ENCODE peak calls at places on chromosomes 1 and 21, in nine cellular contexts. One of them, this sample, is unnamed.
A peak's percentile ranks its signal among the peaks of the same experiment; 100 is the strongest.

GRCh38 chr1:151858030-151858746 is 4.7 kb upstream of the THEM5 start:
- DNase-seq in A549: no peak
- DNase-seq in heart left ventricle: no peak
- DNase-seq in lower lobe of right lung: no peak
- DNase-seq in spleen: no peak
- DNase-seq in SK-N-SH: no peak
- DNase-seq in upper lobe of right lung: no peak
- DNase-seq in CD8-positive, alpha-beta T cell: no peak
- DNase-seq in effector memory CD4-positive, alpha-beta T cell: no peak
- DNase-seq in this sample: no peak

GRCh38 chr1:232904131-232904530 is 46.3 kb upstream of the NTPCR start:
- DNase-seq in CD8-positive, alpha-beta T cell: no peak
- DNase-seq in spleen: no peak
- DNase-seq in lower lobe of right lung: no peak
- DNase-seq in effector memory CD4-positive, alpha-beta T cell: no peak
- DNase-seq in A549: no peak
- DNase-seq in heart left ventricle: no peak
- DNase-seq in SK-N-SH: no peak
- DNase-seq in upper lobe of right lung: no peak
- DNase-seq in this sample: no peak

GRCh38 chr21:36847189-36847588 is 119.3 kb downstream of the HLCS start:
- DNase-seq in SK-N-SH: no peak
- DNase-seq in spleen: no peak
- DNase-seq in CD8-positive, alpha-beta T cell: no peak
- DNase-seq in effector memory CD4-positive, alpha-beta T cell: no peak
- DNase-seq in A549: peak; percentile 62
- DNase-seq in heart left ventricle: no peak
- DNase-seq in lower lobe of right lung: no peak
- DNase-seq in upper lobe of right lung: no peak
- DNase-seq in this sample: no peak

GRCh38 chr1:214021321-214021720 is 33.5 kb downstream of the PROX1 start:
- DNase-seq in A549: no peak
- DNase-seq in effector memory CD4-positive, alpha-beta T cell: no peak
- DNase-seq in upper lobe of right lung: no peak
- DNase-seq in spleen: no peak
- DNase-seq in CD8-positive, alpha-beta T cell: no peak
- DNase-seq in lower lobe of right lung: no peak
- DNase-seq in heart left ventricle: no peak
- DNase-seq in SK-N-SH: no peak
- DNase-seq in this sample: no peak

GRCh38 chr1:59016390-59016789 is 232.5 kb upstream of the JUN start:
- DNase-seq in CD8-positive, alpha-beta T cell: no peak
- DNase-seq in A549: no peak
- DNase-seq in upper lobe of right lung: no peak
- DNase-seq in lower lobe of right lung: no peak
- DNase-seq in heart left ventricle: no peak
- DNase-seq in spleen: no peak
- DNase-seq in SK-N-SH: no peak
- DNase-seq in effector memory CD4-positive, alpha-beta T cell: no peak
- DNase-seq in this sample: no peak

GRCh38 chr1:182264187-182264586 is 127.4 kb downstream of the GLUL start:
- DNase-seq in A549: no peak
- DNase-seq in lower lobe of right lung: no peak
- DNase-seq in SK-N-SH: no peak
- DNase-seq in effector memory CD4-positive, alpha-beta T cell: no peak
- DNase-seq in CD8-positive, alpha-beta T cell: no peak
- DNase-seq in spleen: no peak
- DNase-seq in upper lobe of right lung: no peak
- DNase-seq in heart left ventricle: no peak
- DNase-seq in this sample: no peak

GRCh38 chr1:47565676-47566075 is 127.8 kb downstream of the FOXD2 start:
- DNase-seq in lower lobe of right lung: no peak
- DNase-seq in spleen: peak; percentile 61
- DNase-seq in CD8-positive, alpha-beta T cell: no peak
- DNase-seq in effector memory CD4-positive, alpha-beta T cell: no peak
- DNase-seq in heart left ventricle: no peak
- DNase-seq in A549: no peak
- DNase-seq in SK-N-SH: no peak
- DNase-seq in upper lobe of right lung: no peak
- DNase-seq in this sample: no peak

GRCh38 chr1:11526071-11526895 is 47.3 kb downstream of the DISP3 start:
- DNase-seq in heart left ventricle: no peak
- DNase-seq in SK-N-SH: no peak
- DNase-seq in upper lobe of right lung: peak; percentile 52
- DNase-seq in A549: no peak
- DNase-seq in lower lobe of right lung: no peak
- DNase-seq in spleen: no peak
- DNase-seq in effector memory CD4-positive, alpha-beta T cell: no peak
- DNase-seq in CD8-positive, alpha-beta T cell: no peak
- DNase-seq in this sample: no peak

GRCh38 chr1:163561570-163562295 is 240.0 kb downstream of the NUF2 start:
- DNase-seq in lower lobe of right lung: no peak
- DNase-seq in CD8-positive, alpha-beta T cell: no peak
- DNase-seq in upper lobe of right lung: no peak
- DNase-seq in effector memory CD4-positive, alpha-beta T cell: no peak
- DNase-seq in A549: peak; percentile 8
- DNase-seq in SK-N-SH: peak; percentile 10
- DNase-seq in heart left ventricle: no peak
- DNase-seq in spleen: no peak
- DNase-seq in this sample: no peak

GRCh38 chr1:161473363-161473762 is 31.9 kb upstream of the FCGR2A start:
- DNase-seq in lower lobe of right lung: no peak
- DNase-seq in A549: peak; percentile 56
- DNase-seq in SK-N-SH: no peak
- DNase-seq in heart left ventricle: no peak
- DNase-seq in upper lobe of right lung: no peak
- DNase-seq in spleen: no peak
- DNase-seq in effector memory CD4-positive, alpha-beta T cell: no peak
- DNase-seq in CD8-positive, alpha-beta T cell: no peak
- DNase-seq in this sample: no peak

GRCh38 chr1:55547441-55547840 is 332.3 kb upstream of the USP24 start:
- DNase-seq in lower lobe of right lung: no peak
- DNase-seq in effector memory CD4-positive, alpha-beta T cell: no peak
- DNase-seq in heart left ventricle: no peak
- DNase-seq in CD8-positive, alpha-beta T cell: no peak
- DNase-seq in spleen: no peak
- DNase-seq in upper lobe of right lung: no peak
- DNase-seq in SK-N-SH: no peak
- DNase-seq in A549: no peak
- DNase-seq in this sample: no peak

DNA sequence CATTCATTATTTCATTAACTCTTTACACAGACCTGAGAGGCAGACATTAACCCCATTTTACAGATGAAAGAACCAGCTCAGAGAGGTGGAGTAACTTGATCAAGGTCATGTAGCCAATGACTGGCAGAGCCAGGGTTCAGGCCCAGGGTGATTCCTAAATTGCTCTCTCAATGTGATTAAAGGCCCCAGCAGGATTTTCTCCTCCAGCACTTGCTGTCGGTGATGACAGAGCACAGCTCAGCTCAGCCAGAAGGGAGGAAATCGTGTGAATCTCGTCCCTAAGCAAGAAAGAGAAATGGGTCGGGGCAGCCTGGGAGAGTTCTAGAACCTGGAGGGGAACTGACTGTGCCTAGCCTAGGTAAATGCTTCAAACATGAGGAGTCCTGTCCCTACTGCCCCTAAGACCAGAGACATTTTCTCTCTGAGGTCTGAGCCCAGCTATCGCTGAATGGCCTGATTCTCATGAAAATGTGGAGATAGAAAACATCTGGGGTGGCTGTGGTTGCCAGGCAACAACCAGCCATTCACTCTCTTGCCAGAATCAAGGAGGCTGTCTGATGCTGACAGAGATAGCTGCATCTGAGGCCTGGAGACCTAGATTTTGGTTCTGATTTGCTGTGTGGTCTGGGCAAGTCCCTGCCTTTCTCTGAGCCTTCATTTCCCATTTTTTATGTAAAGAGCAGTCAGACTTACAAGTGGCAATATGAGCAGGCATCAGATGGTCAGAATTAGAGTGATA is 19.6 kb upstream of the RNF19B start:
- DNase-seq in heart left ventricle: no peak
- DNase-seq in spleen: no peak
- DNase-seq in lower lobe of right lung: no peak
- DNase-seq in SK-N-SH: peak; percentile 86
- DNase-seq in upper lobe of right lung: no peak
- DNase-seq in CD8-positive, alpha-beta T cell: no peak
- DNase-seq in A549: no peak
- DNase-seq in effector memory CD4-positive, alpha-beta T cell: peak; percentile 65
- DNase-seq in this sample: no peak
- H3K27ac ChIP-seq in heart left ventricle: peak overlapping the region; percentile 95
- H3K27ac ChIP-seq in spleen: peak overlapping the region; percentile 46
- H3K27ac ChIP-seq in lower lobe of right lung: peak overlapping the region; percentile 58
- H3K27ac ChIP-seq in SK-N-SH: peak overlapping the region; percentile 95
- H3K27ac ChIP-seq in upper lobe of right lung: peak overlapping the region; percentile 68
- H3K27ac ChIP-seq in CD8-positive, alpha-beta T cell: no peak overlapping the region
- H3K27ac ChIP-seq in A549: no peak overlapping the region
- H3K27ac ChIP-seq in effector memory CD4-positive, alpha-beta T cell: peak overlapping the region; percentile 84
- H3K27ac ChIP-seq in this sample: no peak overlapping the region

DNA sequence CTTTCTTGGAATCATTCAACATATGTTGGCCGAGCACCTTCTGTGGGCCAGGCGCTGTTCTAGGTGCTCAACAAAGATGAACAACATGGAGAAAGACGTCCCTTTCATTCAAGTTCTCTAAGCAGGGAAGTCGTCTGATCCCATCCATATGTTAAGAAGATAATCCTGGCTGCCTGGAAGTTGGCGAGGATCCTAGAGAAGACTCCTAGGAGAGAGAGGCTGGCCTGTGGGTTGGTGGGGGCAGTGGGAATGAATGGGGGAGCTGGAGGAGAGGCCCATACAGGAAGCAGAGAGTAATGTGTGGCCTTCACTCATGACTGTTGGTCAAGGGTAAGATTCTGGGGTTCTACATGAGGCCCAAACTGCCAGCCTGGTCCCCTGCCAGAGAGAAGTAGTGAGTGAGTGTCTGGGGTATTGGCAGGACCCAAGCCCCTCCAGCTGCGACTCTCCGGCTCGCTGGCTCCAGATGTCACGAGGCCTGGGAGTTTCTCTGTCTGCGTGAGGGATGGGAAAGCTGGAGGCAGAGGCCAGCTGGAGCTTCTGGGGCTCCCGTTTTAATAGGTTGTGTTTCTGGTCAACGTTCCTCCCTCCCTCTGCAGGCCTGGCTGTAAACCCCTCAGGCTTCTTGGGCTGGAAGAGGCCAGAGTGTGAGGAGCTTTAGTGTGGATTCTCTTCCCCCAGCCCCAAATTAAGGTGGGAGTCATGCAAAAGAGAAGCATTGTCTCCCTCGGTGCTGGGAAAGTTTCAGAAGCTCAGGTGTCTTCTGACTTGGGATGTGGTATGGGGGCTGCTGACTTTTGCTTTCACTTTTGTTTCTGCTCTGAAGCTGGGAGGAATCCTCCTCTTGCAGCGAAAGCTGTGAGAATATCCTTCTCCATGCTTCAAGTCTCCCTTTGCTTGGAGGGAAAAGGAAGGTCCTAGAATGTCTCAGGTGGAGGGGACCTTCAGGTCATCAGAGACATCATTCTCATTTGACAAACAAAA is 2.5 kb downstream of the TMEM51 start:
- DNase-seq in upper lobe of right lung: peak; percentile 57
- DNase-seq in A549: no peak
- DNase-seq in heart left ventricle: no peak
- DNase-seq in lower lobe of right lung: no peak
- DNase-seq in effector memory CD4-positive, alpha-beta T cell: no peak
- DNase-seq in CD8-positive, alpha-beta T cell: no peak
- DNase-seq in SK-N-SH: peak; percentile 57
- DNase-seq in spleen: no peak
- DNase-seq in this sample: no peak
- H3K4me3 ChIP-seq in upper lobe of right lung: peak overlapping the region; percentile 22
- H3K4me3 ChIP-seq in A549: peak overlapping the region; percentile 8
- H3K4me3 ChIP-seq in heart left ventricle: peak overlapping the region; percentile 10
- H3K4me3 ChIP-seq in lower lobe of right lung: peak overlapping the region; percentile 29
- H3K4me3 ChIP-seq in effector memory CD4-positive, alpha-beta T cell: no peak overlapping the region
- H3K4me3 ChIP-seq in CD8-positive, alpha-beta T cell: no peak overlapping the region
- H3K4me3 ChIP-seq in SK-N-SH: no peak overlapping the region
- H3K4me3 ChIP-seq in spleen: no peak overlapping the region
- H3K4me3 ChIP-seq in this sample: no peak overlapping the region

GRCh38 chr1:110235839-110236682 is 25.9 kb downstream of the KCNC4 start:
- DNase-seq in upper lobe of right lung: no peak
- DNase-seq in SK-N-SH: no peak
- DNase-seq in lower lobe of right lung: no peak
- DNase-seq in heart left ventricle: no peak
- DNase-seq in effector memory CD4-positive, alpha-beta T cell: no peak
- DNase-seq in A549: peak; percentile 47
- DNase-seq in CD8-positive, alpha-beta T cell: no peak
- DNase-seq in spleen: peak; percentile 44
- DNase-seq in this sample: no peak

GRCh38 chr1:110235181-110235838 is 25.2 kb downstream of the KCNC4 start:
- DNase-seq in spleen: peak; percentile 64
- DNase-seq in effector memory CD4-positive, alpha-beta T cell: no peak
- DNase-seq in A549: no peak
- DNase-seq in heart left ventricle: no peak
- DNase-seq in upper lobe of right lung: no peak
- DNase-seq in SK-N-SH: peak; percentile 79
- DNase-seq in lower lobe of right lung: no peak
- DNase-seq in CD8-positive, alpha-beta T cell: no peak
- DNase-seq in this sample: no peak

GRCh38 chr1:110234691-110235090 is 24.6 kb downstream of the KCNC4 start:
- DNase-seq in A549: no peak
- DNase-seq in effector memory CD4-positive, alpha-beta T cell: no peak
- DNase-seq in upper lobe of right lung: no peak
- DNase-seq in lower lobe of right lung: no peak
- DNase-seq in heart left ventricle: no peak
- DNase-seq in CD8-positive, alpha-beta T cell: no peak
- DNase-seq in spleen: no peak
- DNase-seq in SK-N-SH: no peak
- DNase-seq in this sample: no peak

GRCh38 chr1:110230381-110231199 is 20.5 kb downstream of the KCNC4 start:
- DNase-seq in lower lobe of right lung: no peak
- DNase-seq in SK-N-SH: peak; percentile 62
- DNase-seq in CD8-positive, alpha-beta T cell: no peak
- DNase-seq in heart left ventricle: no peak
- DNase-seq in effector memory CD4-positive, alpha-beta T cell: no peak
- DNase-seq in A549: no peak
- DNase-seq in upper lobe of right lung: no peak
- DNase-seq in spleen: no peak
- DNase-seq in this sample: no peak

DNA sequence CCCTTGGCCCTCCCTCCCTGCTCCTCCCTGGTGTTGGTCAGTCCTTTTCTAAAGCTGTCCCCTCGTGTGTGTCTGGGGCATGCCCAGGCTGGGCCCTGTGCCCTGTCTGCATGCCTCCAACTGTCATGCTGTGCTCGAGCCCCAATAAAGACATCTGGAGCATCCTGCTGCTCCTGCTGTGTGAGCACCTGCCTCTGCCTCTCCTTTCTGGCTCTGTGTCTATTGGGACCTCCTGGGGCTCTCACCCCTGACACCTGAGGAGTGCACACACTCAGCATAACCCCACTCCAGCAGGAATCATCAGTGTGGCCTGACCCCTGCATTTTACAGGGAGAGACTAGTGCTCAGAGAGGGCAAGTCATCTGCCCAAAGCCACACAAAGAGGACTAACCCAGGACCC is 23.7 kb downstream of the KCNC4 start:
- DNase-seq in spleen: no peak
- DNase-seq in effector memory CD4-positive, alpha-beta T cell: no peak
- DNase-seq in lower lobe of right lung: peak; percentile 0
- DNase-seq in heart left ventricle: no peak
- DNase-seq in upper lobe of right lung: no peak
- DNase-seq in CD8-positive, alpha-beta T cell: no peak
- DNase-seq in SK-N-SH: no peak
- DNase-seq in A549: no peak
- DNase-seq in this sample: no peak
- H3K4me1 ChIP-seq in spleen: no peaks in the 10 kb centered on the region
- H3K4me1 ChIP-seq in effector memory CD4-positive, alpha-beta T cell: no peaks in the 10 kb centered on the region
- H3K4me1 ChIP-seq in lower lobe of right lung: no peaks in the 10 kb centered on the region
- H3K4me1 ChIP-seq in heart left ventricle: peaks cover 28% of the 10 kb centered on the region
- H3K4me1 ChIP-seq in upper lobe of right lung: peaks cover 7% of the 10 kb centered on the region
- H3K4me1 ChIP-seq in CD8-positive, alpha-beta T cell: no peaks in the 10 kb centered on the region
- H3K4me1 ChIP-seq in SK-N-SH: no peaks in the 10 kb centered on the region
- H3K4me1 ChIP-seq in A549: peaks cover 15% of the 10 kb centered on the region
- H3K4me1 ChIP-seq in this sample: no peaks in the 10 kb centered on the region

GRCh38 chr1:21439345-21439720 is 604 bp upstream of the NBPF3 start:
- DNase-seq in spleen: no peak
- DNase-seq in effector memory CD4-positive, alpha-beta T cell: no peak
- DNase-seq in upper lobe of right lung: no peak
- DNase-seq in lower lobe of right lung: no peak
- DNase-seq in A549: no peak
- DNase-seq in heart left ventricle: no peak
- DNase-seq in CD8-positive, alpha-beta T cell: no peak
- DNase-seq in SK-N-SH: no peak
- DNase-seq in this sample: no peak
- H3K27ac ChIP-seq in spleen: peak overlapping the region; percentile 48
- H3K27ac ChIP-seq in effector memory CD4-positive, alpha-beta T cell: peak overlapping the region; percentile 71
- H3K27ac ChIP-seq in upper lobe of right lung: peak overlapping the region; percentile 24
- H3K27ac ChIP-seq in lower lobe of right lung: peak overlapping the region; percentile 53
- H3K27ac ChIP-seq in A549: peak overlapping the region; percentile 83
- H3K27ac ChIP-seq in heart left ventricle: no peak overlapping the region
- H3K27ac ChIP-seq in CD8-positive, alpha-beta T cell: peak overlapping the region; percentile 64
- H3K27ac ChIP-seq in SK-N-SH: peak overlapping the region; percentile 81
- H3K27ac ChIP-seq in this sample: no peak overlapping the region